ENCODE peak calls at places on chromosomes 2 and 18, in four cellular contexts. One of them, this sample, is unnamed.

GRCh38 chr2:134261398-134262131 is 7.7 kb downstream of the MGAT5 start:
- DNase-seq in esophagus squamous epithelium: no peak
- DNase-seq in endothelial cell of umbilical vein: peak
- DNase-seq in A549: no peak
- DNase-seq in this sample: peak

GRCh38 chr2:95307036-95307435 is 9.9 kb downstream of the KCNIP3 start:
- DNase-seq in esophagus squamous epithelium: no peak
- DNase-seq in endothelial cell of umbilical vein: no peak
- DNase-seq in A549: no peak
- DNase-seq in this sample: no peak

GRCh38 chr18:41747723-41748242 is 207.3 kb upstream of the PIK3C3 start:
- DNase-seq in esophagus squamous epithelium: no peak
- DNase-seq in endothelial cell of umbilical vein: no peak
- DNase-seq in A549: no peak
- DNase-seq in this sample: no peak

GRCh38 chr2:30645081-30645744 is 162.0 kb downstream of the CAPN13 start:
- DNase-seq in esophagus squamous epithelium: no peak
- DNase-seq in endothelial cell of umbilical vein: no peak
- DNase-seq in A549: no peak
- DNase-seq in this sample: no peak

GRCh38 chr2:239313776-239314175 is 87.0 kb downstream of the HDAC4 start:
- DNase-seq in esophagus squamous epithelium: no peak
- DNase-seq in endothelial cell of umbilical vein: no peak
- DNase-seq in A549: no peak
- DNase-seq in this sample: no peak

GRCh38 chr18:56068701-56069100 is 480.7 kb upstream of the TCF4 start:
- DNase-seq in esophagus squamous epithelium: no peak
- DNase-seq in endothelial cell of umbilical vein: no peak
- DNase-seq in A549: no peak
- DNase-seq in this sample: no peak

GRCh38 chr2:196168181-196168580 is 3.2 kb downstream of the STK17B start:
- DNase-seq in esophagus squamous epithelium: no peak
- DNase-seq in endothelial cell of umbilical vein: peak
- DNase-seq in A549: peak
- DNase-seq in this sample: peak

GRCh38 chr2:197198890-197199289 is 111.7 kb downstream of the ANKRD44 start:
- DNase-seq in esophagus squamous epithelium: peak
- DNase-seq in endothelial cell of umbilical vein: no peak
- DNase-seq in A549: no peak
- DNase-seq in this sample: peak

GRCh38 chr18:69518989-69519388 is 118.3 kb downstream of the DOK6 start:
- DNase-seq in esophagus squamous epithelium: no peak
- DNase-seq in endothelial cell of umbilical vein: no peak
- DNase-seq in A549: no peak
- DNase-seq in this sample: peak

GRCh38 chr2:138707424-138708074 is 72.6 kb downstream of the NXPH2 start:
- DNase-seq in esophagus squamous epithelium: no peak
- DNase-seq in endothelial cell of umbilical vein: no peak
- DNase-seq in A549: no peak
- DNase-seq in this sample: peak

GRCh38 chr2:99879481-99879880 is 262.9 kb downstream of the AFF3 start:
- DNase-seq in esophagus squamous epithelium: no peak
- DNase-seq in endothelial cell of umbilical vein: peak
- DNase-seq in A549: no peak
- DNase-seq in this sample: no peak

GRCh38 chr18:49127606-49128190 is 176.9 kb upstream of the SMAD7 start:
- DNase-seq in esophagus squamous epithelium: no peak
- DNase-seq in endothelial cell of umbilical vein: no peak
- DNase-seq in A549: no peak
- DNase-seq in this sample: no peak

GRCh38 chr18:8513249-8513648 is 96.0 kb upstream of the RAB12 start:
- DNase-seq in esophagus squamous epithelium: no peak
- DNase-seq in endothelial cell of umbilical vein: no peak
- DNase-seq in A549: no peak
- DNase-seq in this sample: no peak

GRCh38 chr2:221527759-221528444 is 44.2 kb downstream of the EPHA4 start:
- DNase-seq in esophagus squamous epithelium: no peak
- DNase-seq in endothelial cell of umbilical vein: peak
- DNase-seq in A549: no peak
- DNase-seq in this sample: no peak

GRCh38 chr2:208306291-208306690 is 40.2 kb downstream of the PIKFYVE start:
- DNase-seq in esophagus squamous epithelium: no peak
- DNase-seq in endothelial cell of umbilical vein: no peak
- DNase-seq in A549: no peak
- DNase-seq in this sample: peak

GRCh38 chr2:12534646-12535263 is 182.0 kb upstream of the TRIB2 start:
- DNase-seq in esophagus squamous epithelium: no peak
- DNase-seq in endothelial cell of umbilical vein: no peak
- DNase-seq in A549: no peak
- DNase-seq in this sample: peak

GRCh38 chr2:120589782-120590608 is 145.7 kb upstream of the GLI2 start:
- DNase-seq in esophagus squamous epithelium: no peak
- DNase-seq in endothelial cell of umbilical vein: peak
- DNase-seq in A549: peak
- DNase-seq in this sample: peak

GRCh38 chr2:186595219-186595618 is 5.4 kb downstream of the ITGAV start:
- DNase-seq in esophagus squamous epithelium: no peak
- DNase-seq in endothelial cell of umbilical vein: peak
- DNase-seq in A549: peak
- DNase-seq in this sample: peak
- H3K4me3 ChIP-seq in esophagus squamous epithelium: no peak
- H3K4me3 ChIP-seq in endothelial cell of umbilical vein: no peak
- H3K4me3 ChIP-seq in A549: no peak
- H3K4me3 ChIP-seq in this sample: no peak

DNA sequence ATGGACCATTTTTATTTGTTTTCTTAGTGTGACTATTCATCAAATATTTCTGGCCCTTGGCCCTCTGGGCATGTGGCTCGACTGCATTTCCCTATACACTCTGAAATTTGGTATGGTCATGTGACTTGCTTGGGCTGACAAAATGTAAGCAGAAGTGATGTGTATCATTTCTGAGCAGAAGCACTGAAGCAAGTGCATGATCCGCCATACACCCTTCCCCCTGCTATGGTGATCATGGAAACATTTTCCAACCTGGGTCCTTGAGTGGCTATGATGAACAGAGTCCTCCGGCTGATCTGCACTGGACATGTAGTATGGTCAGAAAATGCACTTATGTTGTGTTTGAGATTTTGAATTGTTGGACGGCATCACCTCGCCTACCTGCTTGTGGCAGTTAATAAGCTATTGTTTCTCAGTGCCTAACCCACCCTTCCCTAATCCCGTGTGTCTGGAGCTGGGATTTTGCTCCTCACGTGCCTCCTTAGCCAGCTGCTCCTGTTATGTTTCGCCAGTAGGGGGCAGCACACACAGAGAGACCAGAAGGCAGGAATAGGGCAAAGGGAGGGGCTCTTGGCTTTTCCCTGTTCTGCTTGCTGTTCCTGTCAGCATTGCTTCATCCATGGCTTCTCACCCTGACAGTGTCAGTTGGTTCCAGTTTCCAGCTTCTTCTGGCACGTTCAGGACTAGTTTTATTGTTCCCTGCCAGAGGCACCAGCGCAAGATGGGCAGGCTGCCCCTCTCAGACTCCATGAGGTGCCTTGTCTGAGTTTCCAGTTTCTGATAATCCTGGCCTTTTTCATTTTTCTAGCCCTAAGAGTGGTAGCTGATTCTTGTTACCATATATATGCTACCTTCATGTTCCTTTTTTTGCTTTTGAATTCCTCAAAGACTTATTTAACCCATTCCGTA is 207.4 kb downstream of the ARL6IP6 start:
- DNase-seq in esophagus squamous epithelium: peak
- DNase-seq in endothelial cell of umbilical vein: peak
- DNase-seq in A549: peak
- DNase-seq in this sample: peak
- TF ChIP-seq CTCF in esophagus squamous epithelium: peak
- TF ChIP-seq CTCF in endothelial cell of umbilical vein: peak
- TF ChIP-seq CTCF in A549: peak
- TF ChIP-seq CTCF in this sample: peak

DNA sequence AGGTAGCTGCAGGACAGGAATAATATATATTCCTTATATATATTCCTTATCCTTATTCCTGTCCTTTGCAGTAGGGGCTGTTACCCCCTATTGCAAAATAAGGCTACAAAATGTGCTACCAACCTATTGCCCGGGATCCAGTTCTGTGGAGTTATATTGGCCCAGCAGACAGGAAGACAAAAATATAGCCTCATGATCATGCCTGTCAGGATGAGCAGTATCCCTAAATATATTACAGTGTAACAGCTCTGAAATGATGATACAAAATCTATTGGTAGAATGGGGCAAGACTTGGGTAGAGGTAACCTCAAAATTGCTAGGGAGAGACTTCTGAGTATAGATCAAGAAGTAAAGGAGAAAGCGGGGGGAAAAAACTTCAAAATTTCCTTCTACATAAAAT is 31.6 kb upstream of the MARCHF7 start:
- DNase-seq in esophagus squamous epithelium: no peak
- DNase-seq in endothelial cell of umbilical vein: no peak
- DNase-seq in A549: no peak
- DNase-seq in this sample: no peak
- H3K4me3 ChIP-seq in esophagus squamous epithelium: no peak
- H3K4me3 ChIP-seq in endothelial cell of umbilical vein: no peak
- H3K4me3 ChIP-seq in A549: no peak
- H3K4me3 ChIP-seq in this sample: no peak

GRCh38 chr2:38160517-38160916 is 84.6 kb upstream of the CYP1B1 start:
- DNase-seq in esophagus squamous epithelium: no peak
- DNase-seq in endothelial cell of umbilical vein: no peak
- DNase-seq in A549: no peak
- DNase-seq in this sample: no peak

GRCh38 chr2:38159171-38159570 is 83.2 kb upstream of the CYP1B1 start:
- DNase-seq in esophagus squamous epithelium: no peak
- DNase-seq in endothelial cell of umbilical vein: no peak
- DNase-seq in A549: no peak
- DNase-seq in this sample: no peak

GRCh38 chr2:38158361-38159128 is 82.6 kb upstream of the CYP1B1 start:
- DNase-seq in esophagus squamous epithelium: no peak
- DNase-seq in endothelial cell of umbilical vein: no peak
- DNase-seq in A549: no peak
- DNase-seq in this sample: peak

GRCh38 chr2:38156262-38156835 is 80.4 kb upstream of the CYP1B1 start:
- DNase-seq in esophagus squamous epithelium: no peak
- DNase-seq in endothelial cell of umbilical vein: no peak
- DNase-seq in A549: no peak
- DNase-seq in this sample: no peak

GRCh38 chr2:38159621-38160020 is 83.7 kb upstream of the CYP1B1 start:
- DNase-seq in esophagus squamous epithelium: no peak
- DNase-seq in endothelial cell of umbilical vein: no peak
- DNase-seq in A549: no peak
- DNase-seq in this sample: peak
- TF ChIP-seq CTCF in esophagus squamous epithelium: no peak
- TF ChIP-seq CTCF in endothelial cell of umbilical vein: no peak
- TF ChIP-seq CTCF in A549: no peak
- TF ChIP-seq CTCF in this sample: no peak

GRCh38 chr2:199460808-199461454 is 3.2 kb upstream of the SATB2 start:
- DNase-seq in esophagus squamous epithelium: no peak
- DNase-seq in endothelial cell of umbilical vein: peak
- DNase-seq in A549: no peak
- DNase-seq in this sample: no peak
- H3K4me3 ChIP-seq in esophagus squamous epithelium: no peak
- H3K4me3 ChIP-seq in endothelial cell of umbilical vein: no peak
- H3K4me3 ChIP-seq in A549: peak
- H3K4me3 ChIP-seq in this sample: peak

GRCh38 chr2:58871469-58872142 is 630.5 kb upstream of the FANCL start:
- DNase-seq in esophagus squamous epithelium: no peak
- DNase-seq in endothelial cell of umbilical vein: no peak
- DNase-seq in A549: no peak
- DNase-seq in this sample: no peak
- TF ChIP-seq CTCF in esophagus squamous epithelium: no peak
- TF ChIP-seq CTCF in endothelial cell of umbilical vein: no peak
- TF ChIP-seq CTCF in A549: no peak
- TF ChIP-seq CTCF in this sample: no peak

DNA sequence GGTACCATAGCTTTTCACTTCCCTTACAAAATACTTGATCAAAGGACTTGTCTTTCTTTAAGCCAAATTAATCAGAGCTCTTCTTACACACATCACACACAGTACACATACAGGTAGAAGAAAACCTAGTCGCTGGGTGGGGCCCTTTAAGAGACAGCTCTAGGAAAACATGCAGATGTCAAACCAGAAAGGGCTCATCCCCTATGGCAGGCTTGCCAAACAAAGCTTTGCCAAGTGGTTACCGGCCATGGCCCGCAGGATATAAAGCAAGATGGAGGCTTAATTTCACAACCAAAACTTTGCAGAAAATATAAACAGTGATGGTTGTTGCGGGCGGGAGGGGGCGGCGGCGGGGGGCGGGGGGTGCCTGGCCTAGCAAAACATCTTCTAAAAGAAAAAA is 2156.0 kb upstream of the PIK3C3 start:
- DNase-seq in esophagus squamous epithelium: no peak
- DNase-seq in endothelial cell of umbilical vein: peak
- DNase-seq in A549: peak
- DNase-seq in this sample: peak
- H3K4me3 ChIP-seq in esophagus squamous epithelium: peak
- H3K4me3 ChIP-seq in endothelial cell of umbilical vein: no peak
- H3K4me3 ChIP-seq in A549: peak
- H3K4me3 ChIP-seq in this sample: no peak

DNA sequence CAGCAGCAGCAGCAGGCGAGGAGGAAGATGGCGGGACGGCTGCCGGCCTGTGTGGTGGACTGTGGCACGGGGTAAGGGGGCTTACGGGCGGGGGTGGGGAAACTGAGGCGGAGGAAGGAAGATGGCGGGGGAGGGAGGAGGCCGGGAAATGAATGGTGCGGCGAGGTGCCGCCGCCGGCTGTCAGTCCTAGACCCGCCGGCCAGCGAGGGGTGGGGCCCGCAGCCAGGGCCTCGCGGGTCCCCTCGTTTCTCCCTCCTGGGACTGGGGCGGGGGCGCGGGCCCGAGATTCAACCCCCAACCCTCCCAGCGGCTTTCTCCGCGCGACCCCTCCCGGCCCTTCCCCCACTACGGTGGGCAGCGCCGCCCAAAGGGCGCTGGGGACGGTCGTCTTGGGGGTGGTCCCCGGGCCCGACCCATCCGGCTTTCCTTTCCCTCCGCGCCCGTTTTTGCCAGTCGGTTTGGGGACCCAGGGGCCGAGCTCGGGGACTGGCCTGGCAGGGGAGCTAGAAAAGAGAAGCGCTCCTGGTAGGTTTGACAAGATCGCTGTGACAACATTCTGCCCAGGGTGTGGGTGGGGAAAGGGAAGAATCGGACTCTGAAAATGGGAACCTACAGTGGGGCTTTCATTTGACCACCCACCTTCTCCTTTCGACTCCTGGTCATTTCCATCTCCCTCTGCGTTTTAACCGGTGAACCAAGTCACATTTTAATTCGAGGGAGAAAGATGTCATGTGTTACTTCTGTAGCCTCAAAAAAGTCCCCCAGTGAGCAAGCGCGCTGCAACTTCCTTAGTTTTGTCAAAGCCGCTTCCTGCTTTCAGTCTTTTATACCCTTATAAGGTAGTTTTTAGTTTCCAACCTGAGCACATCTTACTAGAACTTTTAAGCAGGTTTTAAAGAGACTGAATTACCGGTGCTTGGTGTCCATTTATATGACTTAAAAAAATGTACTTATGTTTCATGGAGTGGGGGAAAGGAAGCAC is 655 bp downstream of the ACTR3 start:
- DNase-seq in esophagus squamous epithelium: peak
- DNase-seq in endothelial cell of umbilical vein: peak
- DNase-seq in A549: peak
- DNase-seq in this sample: peak
- TF ChIP-seq CTCF in esophagus squamous epithelium: no peak
- TF ChIP-seq CTCF in endothelial cell of umbilical vein: peak
- TF ChIP-seq CTCF in A549: no peak
- TF ChIP-seq CTCF in this sample: no peak

GRCh38 chr2:162480067-162480466 is 136.1 kb downstream of the GCA start:
- DNase-seq in esophagus squamous epithelium: no peak
- DNase-seq in endothelial cell of umbilical vein: no peak
- DNase-seq in A549: no peak
- DNase-seq in this sample: peak
- H3K4me3 ChIP-seq in esophagus squamous epithelium: no peak
- H3K4me3 ChIP-seq in endothelial cell of umbilical vein: no peak
- H3K4me3 ChIP-seq in A549: no peak
- H3K4me3 ChIP-seq in this sample: no peak

GRCh38 chr2:229562472-229563127 is 151.8 kb downstream of the DNER start:
- DNase-seq in esophagus squamous epithelium: no peak
- DNase-seq in endothelial cell of umbilical vein: no peak
- DNase-seq in A549: no peak
- DNase-seq in this sample: no peak
- TF ChIP-seq CTCF in esophagus squamous epithelium: no peak
- TF ChIP-seq CTCF in endothelial cell of umbilical vein: no peak
- TF ChIP-seq CTCF in A549: no peak
- TF ChIP-seq CTCF in this sample: peak